ENCODE peak calls at places on chromosomes 6 and 20, in eight cellular contexts. One of them, this sample, is unnamed.

GRCh38 chr6:125947581-125947980 is 9.0 kb upstream of the HINT3 start:
- DNase-seq in HuH-7.5: no peak
- DNase-seq in DMS153: no peak
- DNase-seq in substantia nigra: no peak
- DNase-seq in heart right ventricle: no peak
- DNase-seq in coronary artery: no peak
- DNase-seq in left lung: peak; percentile 68
- DNase-seq in activated T-cell treated with anti-CD3 and anti-CD28 coated beads, Interleukin-2, amount 50 U/mL, for 4 hours: no peak
- DNase-seq in this sample: no peak

GRCh38 chr6:136319732-136320131 is 30.1 kb upstream of the BCLAF1 start:
- DNase-seq in HuH-7.5: no peak
- DNase-seq in DMS153: no peak
- DNase-seq in substantia nigra: no peak
- DNase-seq in heart right ventricle: no peak
- DNase-seq in coronary artery: no peak
- DNase-seq in left lung: no peak
- DNase-seq in activated T-cell treated with anti-CD3 and anti-CD28 coated beads, Interleukin-2, amount 50 U/mL, for 4 hours: no peak
- DNase-seq in this sample: no peak

GRCh38 chr6:116246089-116246488 is 7.8 kb downstream of the TSPYL4 start:
- DNase-seq in HuH-7.5: no peak
- DNase-seq in DMS153: no peak
- DNase-seq in substantia nigra: no peak
- DNase-seq in heart right ventricle: no peak
- DNase-seq in coronary artery: no peak
- DNase-seq in left lung: no peak
- DNase-seq in activated T-cell treated with anti-CD3 and anti-CD28 coated beads, Interleukin-2, amount 50 U/mL, for 4 hours: no peak
- DNase-seq in this sample: no peak

GRCh38 chr6:69985180-69985579 is 118.8 kb downstream of the COL19A1 start:
- DNase-seq in HuH-7.5: no peak
- DNase-seq in DMS153: no peak
- DNase-seq in substantia nigra: no peak
- DNase-seq in heart right ventricle: no peak
- DNase-seq in coronary artery: no peak
- DNase-seq in left lung: no peak
- DNase-seq in activated T-cell treated with anti-CD3 and anti-CD28 coated beads, Interleukin-2, amount 50 U/mL, for 4 hours: no peak
- DNase-seq in this sample: no peak

GRCh38 chr6:80183019-80183418 is 76.5 kb downstream of the BCKDHB start:
- DNase-seq in HuH-7.5: no peak
- DNase-seq in DMS153: no peak
- DNase-seq in substantia nigra: no peak
- DNase-seq in heart right ventricle: no peak
- DNase-seq in coronary artery: no peak
- DNase-seq in left lung: no peak
- DNase-seq in activated T-cell treated with anti-CD3 and anti-CD28 coated beads, Interleukin-2, amount 50 U/mL, for 4 hours: no peak
- DNase-seq in this sample: no peak

GRCh38 chr20:46307999-46308257 is 370 bp downstream of the CDH22 start:
- DNase-seq in HuH-7.5: no peak
- DNase-seq in DMS153: no peak
- DNase-seq in substantia nigra: no peak
- DNase-seq in heart right ventricle: no peak
- DNase-seq in coronary artery: no peak
- DNase-seq in left lung: no peak
- DNase-seq in activated T-cell treated with anti-CD3 and anti-CD28 coated beads, Interleukin-2, amount 50 U/mL, for 4 hours: no peak
- DNase-seq in this sample: no peak

GRCh38 chr20:10110151-10110550 is 75.4 kb downstream of the ANKEF1 start:
- DNase-seq in HuH-7.5: no peak
- DNase-seq in DMS153: no peak
- DNase-seq in substantia nigra: no peak
- DNase-seq in heart right ventricle: no peak
- DNase-seq in coronary artery: no peak
- DNase-seq in left lung: no peak
- DNase-seq in activated T-cell treated with anti-CD3 and anti-CD28 coated beads, Interleukin-2, amount 50 U/mL, for 4 hours: no peak
- DNase-seq in this sample: no peak

GRCh38 chr20:25285856-25286798 is 38.2 kb downstream of the PYGB start:
- DNase-seq in HuH-7.5: no peak
- DNase-seq in DMS153: no peak
- DNase-seq in substantia nigra: no peak
- DNase-seq in heart right ventricle: peak; percentile 3
- DNase-seq in coronary artery: no peak
- DNase-seq in left lung: peak; percentile 25
- DNase-seq in activated T-cell treated with anti-CD3 and anti-CD28 coated beads, Interleukin-2, amount 50 U/mL, for 4 hours: no peak
- DNase-seq in this sample: peak; percentile 53

GRCh38 chr6:25301358-25301757 is 22.2 kb downstream of the CARMIL1 start:
- DNase-seq in HuH-7.5: no peak
- DNase-seq in DMS153: no peak
- DNase-seq in substantia nigra: no peak
- DNase-seq in heart right ventricle: no peak
- DNase-seq in coronary artery: peak; percentile 16
- DNase-seq in left lung: no peak
- DNase-seq in activated T-cell treated with anti-CD3 and anti-CD28 coated beads, Interleukin-2, amount 50 U/mL, for 4 hours: no peak
- DNase-seq in this sample: no peak

GRCh38 chr20:49562341-49563014 is 5.5 kb downstream of the PTGIS start:
- DNase-seq in HuH-7.5: no peak
- DNase-seq in DMS153: no peak
- DNase-seq in substantia nigra: no peak
- DNase-seq in heart right ventricle: peak; percentile 89
- DNase-seq in coronary artery: peak; percentile 96
- DNase-seq in left lung: peak; percentile 65
- DNase-seq in activated T-cell treated with anti-CD3 and anti-CD28 coated beads, Interleukin-2, amount 50 U/mL, for 4 hours: no peak
- DNase-seq in this sample: no peak

GRCh38 chr6:163392533-163392932 is 22.0 kb upstream of the QKI start:
- DNase-seq in HuH-7.5: no peak
- DNase-seq in DMS153: no peak
- DNase-seq in substantia nigra: no peak
- DNase-seq in heart right ventricle: peak; percentile 57
- DNase-seq in coronary artery: no peak
- DNase-seq in left lung: no peak
- DNase-seq in activated T-cell treated with anti-CD3 and anti-CD28 coated beads, Interleukin-2, amount 50 U/mL, for 4 hours: no peak
- DNase-seq in this sample: peak; percentile 49

GRCh38 chr20:59678286-59678685 is 73.9 kb downstream of the PHACTR3 start:
- DNase-seq in HuH-7.5: no peak
- DNase-seq in DMS153: no peak
- DNase-seq in substantia nigra: no peak
- DNase-seq in heart right ventricle: no peak
- DNase-seq in coronary artery: peak; percentile 28
- DNase-seq in left lung: no peak
- DNase-seq in activated T-cell treated with anti-CD3 and anti-CD28 coated beads, Interleukin-2, amount 50 U/mL, for 4 hours: no peak
- DNase-seq in this sample: no peak

GRCh38 chr6:129575378-129576118 is 134.4 kb downstream of the ARHGAP18 start:
- DNase-seq in HuH-7.5: peak; percentile 11
- DNase-seq in DMS153: no peak
- DNase-seq in substantia nigra: peak; percentile 11
- DNase-seq in heart right ventricle: peak; percentile 7
- DNase-seq in coronary artery: no peak
- DNase-seq in left lung: no peak
- DNase-seq in activated T-cell treated with anti-CD3 and anti-CD28 coated beads, Interleukin-2, amount 50 U/mL, for 4 hours: no peak
- DNase-seq in this sample: no peak

GRCh38 chr6:52457096-52457495 is 37.0 kb downstream of the EFHC1 start:
- DNase-seq in HuH-7.5: no peak
- DNase-seq in DMS153: no peak
- DNase-seq in substantia nigra: no peak
- DNase-seq in heart right ventricle: no peak
- DNase-seq in coronary artery: no peak
- DNase-seq in left lung: no peak
- DNase-seq in activated T-cell treated with anti-CD3 and anti-CD28 coated beads, Interleukin-2, amount 50 U/mL, for 4 hours: no peak
- DNase-seq in this sample: no peak

GRCh38 chr6:46113370-46113769 is 16.4 kb upstream of the ENPP4 start:
- DNase-seq in HuH-7.5: no peak
- DNase-seq in DMS153: peak; percentile 88
- DNase-seq in substantia nigra: no peak
- DNase-seq in heart right ventricle: no peak
- DNase-seq in coronary artery: no peak
- DNase-seq in left lung: peak; percentile 46
- DNase-seq in activated T-cell treated with anti-CD3 and anti-CD28 coated beads, Interleukin-2, amount 50 U/mL, for 4 hours: no peak
- DNase-seq in this sample: no peak

GRCh38 chr20:49345538-49345937 is 67.7 kb upstream of the ZNFX1 start:
- DNase-seq in HuH-7.5: no peak
- DNase-seq in DMS153: no peak
- DNase-seq in substantia nigra: no peak
- DNase-seq in heart right ventricle: no peak
- DNase-seq in coronary artery: no peak
- DNase-seq in left lung: no peak
- DNase-seq in activated T-cell treated with anti-CD3 and anti-CD28 coated beads, Interleukin-2, amount 50 U/mL, for 4 hours: no peak
- DNase-seq in this sample: no peak

GRCh38 chr6:158781692-158782373 is 37.3 kb downstream of the EZR start:
- DNase-seq in HuH-7.5: no peak
- DNase-seq in DMS153: no peak
- DNase-seq in substantia nigra: no peak
- DNase-seq in heart right ventricle: no peak
- DNase-seq in coronary artery: no peak
- DNase-seq in left lung: no peak
- DNase-seq in activated T-cell treated with anti-CD3 and anti-CD28 coated beads, Interleukin-2, amount 50 U/mL, for 4 hours: no peak
- DNase-seq in this sample: no peak

GRCh38 chr6:28747631-28748157 is 176.1 kb downstream of the TRIM27 start:
- DNase-seq in HuH-7.5: no peak
- DNase-seq in DMS153: peak; percentile 60
- DNase-seq in substantia nigra: no peak
- DNase-seq in heart right ventricle: no peak
- DNase-seq in coronary artery: no peak
- DNase-seq in left lung: no peak
- DNase-seq in activated T-cell treated with anti-CD3 and anti-CD28 coated beads, Interleukin-2, amount 50 U/mL, for 4 hours: no peak
- DNase-seq in this sample: no peak

GRCh38 chr6:150004101-150004782 is 21.1 kb downstream of the RAET1L start:
- DNase-seq in HuH-7.5: no peak
- DNase-seq in DMS153: no peak
- DNase-seq in substantia nigra: no peak
- DNase-seq in heart right ventricle: no peak
- DNase-seq in coronary artery: peak; percentile 66
- DNase-seq in left lung: no peak
- DNase-seq in activated T-cell treated with anti-CD3 and anti-CD28 coated beads, Interleukin-2, amount 50 U/mL, for 4 hours: no peak
- DNase-seq in this sample: no peak

GRCh38 chr6:164455835-164456234 is 853.6 kb downstream of the C6orf118 start:
- DNase-seq in HuH-7.5: no peak
- DNase-seq in DMS153: no peak
- DNase-seq in substantia nigra: no peak
- DNase-seq in heart right ventricle: no peak
- DNase-seq in coronary artery: no peak
- DNase-seq in left lung: no peak
- DNase-seq in activated T-cell treated with anti-CD3 and anti-CD28 coated beads, Interleukin-2, amount 50 U/mL, for 4 hours: no peak
- DNase-seq in this sample: no peak

GRCh38 chr6:30614044-30614842 is 2.8 kb downstream of the PPP1R10 start:
- DNase-seq in HuH-7.5: no peak
- DNase-seq in DMS153: no peak
- DNase-seq in substantia nigra: no peak
- DNase-seq in heart right ventricle: no peak
- DNase-seq in coronary artery: no peak
- DNase-seq in left lung: no peak
- DNase-seq in activated T-cell treated with anti-CD3 and anti-CD28 coated beads, Interleukin-2, amount 50 U/mL, for 4 hours: no peak
- DNase-seq in this sample: no peak

GRCh38 chr6:156767603-156768467 is 9.3 kb upstream of the ARID1B start:
- DNase-seq in HuH-7.5: no peak
- DNase-seq in DMS153: no peak
- DNase-seq in substantia nigra: no peak
- DNase-seq in heart right ventricle: no peak
- DNase-seq in coronary artery: no peak
- DNase-seq in left lung: no peak
- DNase-seq in activated T-cell treated with anti-CD3 and anti-CD28 coated beads, Interleukin-2, amount 50 U/mL, for 4 hours: no peak
- DNase-seq in this sample: no peak

GRCh38 chr6:168137024-168137423 is 58.0 kb upstream of the FRMD1 start:
- DNase-seq in HuH-7.5: no peak
- DNase-seq in DMS153: no peak
- DNase-seq in substantia nigra: no peak
- DNase-seq in heart right ventricle: no peak
- DNase-seq in coronary artery: peak; percentile 19
- DNase-seq in left lung: no peak
- DNase-seq in activated T-cell treated with anti-CD3 and anti-CD28 coated beads, Interleukin-2, amount 50 U/mL, for 4 hours: no peak
- DNase-seq in this sample: no peak

GRCh38 chr20:21503345-21503744 is 10.5 kb downstream of the NKX2-2 start:
- DNase-seq in HuH-7.5: no peak
- DNase-seq in DMS153: no peak
- DNase-seq in substantia nigra: peak; percentile 65
- DNase-seq in heart right ventricle: no peak
- DNase-seq in coronary artery: peak; percentile 47
- DNase-seq in left lung: no peak
- DNase-seq in activated T-cell treated with anti-CD3 and anti-CD28 coated beads, Interleukin-2, amount 50 U/mL, for 4 hours: no peak
- DNase-seq in this sample: no peak

GRCh38 chr20:1900321-1900791 is 5.1 kb downstream of the SIRPA start:
- DNase-seq in HuH-7.5: peak; percentile 95
- DNase-seq in DMS153: peak; percentile 81
- DNase-seq in substantia nigra: peak; percentile 67
- DNase-seq in heart right ventricle: peak; percentile 58
- DNase-seq in coronary artery: no peak
- DNase-seq in left lung: peak; percentile 50
- DNase-seq in activated T-cell treated with anti-CD3 and anti-CD28 coated beads, Interleukin-2, amount 50 U/mL, for 4 hours: no peak
- DNase-seq in this sample: no peak

GRCh38 chr6:53986165-53986720 is 125.0 kb upstream of the MLIP start:
- DNase-seq in HuH-7.5: peak; percentile 12
- DNase-seq in DMS153: no peak
- DNase-seq in substantia nigra: peak; percentile 1
- DNase-seq in heart right ventricle: peak; percentile 47
- DNase-seq in coronary artery: no peak
- DNase-seq in left lung: no peak
- DNase-seq in activated T-cell treated with anti-CD3 and anti-CD28 coated beads, Interleukin-2, amount 50 U/mL, for 4 hours: no peak
- DNase-seq in this sample: peak; percentile 62

GRCh38 chr20:62808211-62808865 is 3.7 kb downstream of the OGFR start:
- DNase-seq in HuH-7.5: peak; percentile 97
- DNase-seq in DMS153: no peak
- DNase-seq in substantia nigra: peak; percentile 77
- DNase-seq in heart right ventricle: peak; percentile 66
- DNase-seq in coronary artery: no peak
- DNase-seq in left lung: peak; percentile 71
- DNase-seq in activated T-cell treated with anti-CD3 and anti-CD28 coated beads, Interleukin-2, amount 50 U/mL, for 4 hours: peak; percentile 77
- DNase-seq in this sample: peak; percentile 75

GRCh38 chr6:17394192-17394611 is 807 bp downstream of the CAP2 start:
- DNase-seq in HuH-7.5: peak; percentile 54
- DNase-seq in DMS153: no peak
- DNase-seq in substantia nigra: no peak
- DNase-seq in heart right ventricle: peak; percentile 22
- DNase-seq in coronary artery: peak; percentile 79
- DNase-seq in left lung: peak; percentile 55
- DNase-seq in activated T-cell treated with anti-CD3 and anti-CD28 coated beads, Interleukin-2, amount 50 U/mL, for 4 hours: no peak
- DNase-seq in this sample: peak; percentile 49

GRCh38 chr6:82040405-82041221 is 206.9 kb downstream of the IBTK start:
- DNase-seq in HuH-7.5: no peak
- DNase-seq in DMS153: peak; percentile 34
- DNase-seq in substantia nigra: peak; percentile 48
- DNase-seq in heart right ventricle: peak; percentile 50
- DNase-seq in coronary artery: no peak
- DNase-seq in left lung: no peak
- DNase-seq in activated T-cell treated with anti-CD3 and anti-CD28 coated beads, Interleukin-2, amount 50 U/mL, for 4 hours: no peak
- DNase-seq in this sample: no peak

GRCh38 chr6:62285612-62286469 is at the start of gene KHDRBS2:
- DNase-seq in HuH-7.5: no peak
- DNase-seq in DMS153: peak; percentile 69
- DNase-seq in substantia nigra: peak; percentile 95
- DNase-seq in heart right ventricle: peak; percentile 59
- DNase-seq in coronary artery: peak; percentile 77
- DNase-seq in left lung: peak; percentile 91
- DNase-seq in activated T-cell treated with anti-CD3 and anti-CD28 coated beads, Interleukin-2, amount 50 U/mL, for 4 hours: no peak
- DNase-seq in this sample: peak; percentile 83

GRCh38 chr20:48401359-48401758 is 426.4 kb downstream of the PREX1 start:
- DNase-seq in HuH-7.5: no peak
- DNase-seq in DMS153: no peak
- DNase-seq in substantia nigra: no peak
- DNase-seq in heart right ventricle: peak; percentile 23
- DNase-seq in coronary artery: no peak
- DNase-seq in left lung: no peak
- DNase-seq in activated T-cell treated with anti-CD3 and anti-CD28 coated beads, Interleukin-2, amount 50 U/mL, for 4 hours: no peak
- DNase-seq in this sample: no peak

GRCh38 chr6:132527791-132528190 is 10.3 kb upstream of the TAAR9 start:
- DNase-seq in HuH-7.5: no peak
- DNase-seq in DMS153: peak; percentile 14
- DNase-seq in substantia nigra: no peak
- DNase-seq in heart right ventricle: no peak
- DNase-seq in coronary artery: no peak
- DNase-seq in left lung: no peak
- DNase-seq in activated T-cell treated with anti-CD3 and anti-CD28 coated beads, Interleukin-2, amount 50 U/mL, for 4 hours: no peak
- DNase-seq in this sample: no peak

GRCh38 chr20:50636601-50637539 is 54.5 kb downstream of the RIPOR3 start:
- DNase-seq in HuH-7.5: no peak
- DNase-seq in DMS153: no peak
- DNase-seq in substantia nigra: no peak
- DNase-seq in heart right ventricle: no peak
- DNase-seq in coronary artery: no peak
- DNase-seq in left lung: no peak
- DNase-seq in activated T-cell treated with anti-CD3 and anti-CD28 coated beads, Interleukin-2, amount 50 U/mL, for 4 hours: no peak
- DNase-seq in this sample: no peak

GRCh38 chr6:170152989-170153388 is 137.9 kb downstream of the DLL1 start:
- DNase-seq in HuH-7.5: no peak
- DNase-seq in DMS153: peak; percentile 88
- DNase-seq in substantia nigra: no peak
- DNase-seq in heart right ventricle: no peak
- DNase-seq in coronary artery: no peak
- DNase-seq in left lung: peak; percentile 62
- DNase-seq in activated T-cell treated with anti-CD3 and anti-CD28 coated beads, Interleukin-2, amount 50 U/mL, for 4 hours: no peak
- DNase-seq in this sample: peak; percentile 71

This sample was measured in right lobe of liver.